ENCODE peak calls at places on chromosomes 1 and 21, in seven cellular contexts. One of them, this sample, is unnamed. For H3K4me1, the result is how much of the 10 kb centered on the place peaks cover.

GRCh38 chr21:43926196-43926595 is 61.2 kb downstream of the AGPAT3 start:
- DNase-seq in heart right ventricle: no peak
- DNase-seq in left ventricle myocardium inferior: peak
- DNase-seq in fibroblast of lung: no peak
- DNase-seq in uterus: no peak
- DNase-seq in tibial nerve: no peak
- DNase-seq in endodermal cell: no peak
- DNase-seq in this sample: no peak

GRCh38 chr1:219871427-219872057 is 56.8 kb downstream of the SLC30A10 start:
- DNase-seq in uterus: no peak
- DNase-seq in heart right ventricle: no peak
- DNase-seq in left ventricle myocardium inferior: no peak
- DNase-seq in endodermal cell: peak
- DNase-seq in tibial nerve: no peak
- DNase-seq in fibroblast of lung: no peak
- DNase-seq in this sample: no peak

GRCh38 chr1:15172405-15173259 is 19.1 kb downstream of the TMEM51 start:
- DNase-seq in heart right ventricle: no peak
- DNase-seq in endodermal cell: no peak
- DNase-seq in uterus: no peak
- DNase-seq in left ventricle myocardium inferior: no peak
- DNase-seq in fibroblast of lung: peak
- DNase-seq in tibial nerve: no peak
- DNase-seq in this sample: no peak

GRCh38 chr1:170558731-170559130 is 26.8 kb downstream of the GORAB start:
- DNase-seq in uterus: no peak
- DNase-seq in heart right ventricle: no peak
- DNase-seq in tibial nerve: no peak
- DNase-seq in fibroblast of lung: no peak
- DNase-seq in left ventricle myocardium inferior: no peak
- DNase-seq in endodermal cell: no peak
- DNase-seq in this sample: no peak

GRCh38 chr1:165635329-165635728 is 4.3 kb downstream of the MGST3 start:
- DNase-seq in uterus: no peak
- DNase-seq in tibial nerve: no peak
- DNase-seq in heart right ventricle: no peak
- DNase-seq in left ventricle myocardium inferior: no peak
- DNase-seq in endodermal cell: no peak
- DNase-seq in fibroblast of lung: no peak
- DNase-seq in this sample: no peak

GRCh38 chr1:192552619-192553225 is 22.9 kb upstream of the RGS1 start:
- DNase-seq in fibroblast of lung: peak
- DNase-seq in heart right ventricle: no peak
- DNase-seq in endodermal cell: no peak
- DNase-seq in uterus: no peak
- DNase-seq in tibial nerve: no peak
- DNase-seq in left ventricle myocardium inferior: no peak
- DNase-seq in this sample: no peak

GRCh38 chr21:39712976-39713375 is 32.0 kb upstream of the IGSF5 start:
- DNase-seq in heart right ventricle: no peak
- DNase-seq in fibroblast of lung: no peak
- DNase-seq in uterus: no peak
- DNase-seq in endodermal cell: peak
- DNase-seq in tibial nerve: no peak
- DNase-seq in left ventricle myocardium inferior: no peak
- DNase-seq in this sample: no peak

GRCh38 chr21:45032332-45032731 is 42.0 kb upstream of the ADARB1 start:
- DNase-seq in endodermal cell: no peak
- DNase-seq in tibial nerve: no peak
- DNase-seq in heart right ventricle: no peak
- DNase-seq in left ventricle myocardium inferior: no peak
- DNase-seq in uterus: no peak
- DNase-seq in fibroblast of lung: no peak
- DNase-seq in this sample: peak

GRCh38 chr1:37995773-37996379 is 6.1 kb upstream of the SF3A3 start:
- DNase-seq in uterus: peak
- DNase-seq in endodermal cell: peak
- DNase-seq in tibial nerve: peak
- DNase-seq in fibroblast of lung: peak
- DNase-seq in left ventricle myocardium inferior: peak
- DNase-seq in heart right ventricle: peak
- DNase-seq in this sample: no peak

GRCh38 chr1:37410815-37411214 is 63.6 kb upstream of the ZC3H12A start:
- DNase-seq in heart right ventricle: peak
- DNase-seq in fibroblast of lung: peak
- DNase-seq in uterus: no peak
- DNase-seq in tibial nerve: no peak
- DNase-seq in left ventricle myocardium inferior: no peak
- DNase-seq in endodermal cell: peak
- DNase-seq in this sample: no peak

GRCh38 chr1:73673980-73674379 is 524.0 kb downstream of the LRRIQ3 start:
- DNase-seq in uterus: no peak
- DNase-seq in left ventricle myocardium inferior: no peak
- DNase-seq in fibroblast of lung: peak
- DNase-seq in tibial nerve: no peak
- DNase-seq in endodermal cell: no peak
- DNase-seq in heart right ventricle: no peak
- DNase-seq in this sample: no peak

GRCh38 chr1:187001198-187001904 is 172.6 kb downstream of the PLA2G4A start:
- DNase-seq in endodermal cell: no peak
- DNase-seq in left ventricle myocardium inferior: no peak
- DNase-seq in tibial nerve: peak
- DNase-seq in heart right ventricle: no peak
- DNase-seq in fibroblast of lung: peak
- DNase-seq in uterus: no peak
- DNase-seq in this sample: no peak

GRCh38 chr1:184035719-184036516 is 1.6 kb downstream of the COLGALT2 start:
- DNase-seq in fibroblast of lung: no peak
- DNase-seq in endodermal cell: no peak
- DNase-seq in heart right ventricle: no peak
- DNase-seq in uterus: no peak
- DNase-seq in tibial nerve: no peak
- DNase-seq in left ventricle myocardium inferior: no peak
- DNase-seq in this sample: no peak

GRCh38 chr1:21891081-21891480 is 46.0 kb downstream of the HSPG2 start:
- DNase-seq in endodermal cell: no peak
- DNase-seq in tibial nerve: no peak
- DNase-seq in left ventricle myocardium inferior: no peak
- DNase-seq in fibroblast of lung: no peak
- DNase-seq in heart right ventricle: no peak
- DNase-seq in uterus: no peak
- DNase-seq in this sample: no peak
- H3K27ac ChIP-seq in endodermal cell: peak
- H3K27ac ChIP-seq in tibial nerve: peak
- H3K27ac ChIP-seq in left ventricle myocardium inferior: peak
- H3K27ac ChIP-seq in fibroblast of lung: no peak
- H3K27ac ChIP-seq in heart right ventricle: no peak
- H3K27ac ChIP-seq in uterus: peak
- H3K27ac ChIP-seq in this sample: peak

GRCh38 chr21:42254631-42255030 is 35.7 kb downstream of the ABCG1 start:
- DNase-seq in left ventricle myocardium inferior: no peak
- DNase-seq in uterus: no peak
- DNase-seq in fibroblast of lung: no peak
- DNase-seq in tibial nerve: no peak
- DNase-seq in heart right ventricle: no peak
- DNase-seq in endodermal cell: no peak
- DNase-seq in this sample: no peak

GRCh38 chr21:42251654-42252053 is 32.7 kb downstream of the ABCG1 start:
- DNase-seq in endodermal cell: no peak
- DNase-seq in left ventricle myocardium inferior: peak
- DNase-seq in uterus: no peak
- DNase-seq in heart right ventricle: no peak
- DNase-seq in tibial nerve: no peak
- DNase-seq in fibroblast of lung: no peak
- DNase-seq in this sample: no peak

GRCh38 chr21:42252267-42252666 is 33.3 kb downstream of the ABCG1 start:
- DNase-seq in uterus: no peak
- DNase-seq in tibial nerve: no peak
- DNase-seq in heart right ventricle: no peak
- DNase-seq in endodermal cell: no peak
- DNase-seq in left ventricle myocardium inferior: no peak
- DNase-seq in fibroblast of lung: no peak
- DNase-seq in this sample: no peak

GRCh38 chr21:42253466-42253865 is 34.5 kb downstream of the ABCG1 start:
- DNase-seq in left ventricle myocardium inferior: no peak
- DNase-seq in endodermal cell: no peak
- DNase-seq in tibial nerve: no peak
- DNase-seq in uterus: no peak
- DNase-seq in heart right ventricle: no peak
- DNase-seq in fibroblast of lung: no peak
- DNase-seq in this sample: no peak

DNA sequence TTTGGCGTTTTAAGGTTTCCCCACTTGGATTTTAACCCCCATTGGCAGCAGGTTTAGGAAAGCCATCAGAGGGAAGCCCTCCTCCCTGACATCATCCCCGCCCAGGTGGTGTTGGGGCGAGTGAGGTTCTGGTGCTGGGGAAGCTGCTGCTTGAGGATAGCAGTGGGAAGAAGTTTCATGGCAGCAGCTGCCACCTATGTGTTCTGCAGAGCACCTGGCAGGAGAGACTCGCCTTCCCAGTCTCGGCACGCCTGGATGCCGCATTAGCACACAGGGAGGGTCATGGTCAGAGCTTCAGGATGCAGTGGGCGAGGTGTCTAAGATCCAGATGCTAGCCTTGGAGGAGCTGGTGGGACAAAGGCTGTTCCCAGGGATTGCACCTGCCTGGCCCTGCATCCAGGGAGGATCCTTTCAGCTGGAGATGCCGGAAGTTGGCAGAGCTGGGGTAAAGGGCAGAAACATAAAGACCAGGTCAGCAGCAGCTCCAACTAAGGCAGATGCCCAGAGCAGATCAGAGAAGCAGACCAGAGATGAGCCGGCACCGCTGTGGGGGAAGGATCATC is 33.9 kb downstream of the ABCG1 start:
- DNase-seq in tibial nerve: no peak
- DNase-seq in endodermal cell: no peak
- DNase-seq in uterus: no peak
- DNase-seq in fibroblast of lung: no peak
- DNase-seq in heart right ventricle: no peak
- DNase-seq in left ventricle myocardium inferior: no peak
- DNase-seq in this sample: no peak
- H3K4me1 ChIP-seq in tibial nerve: under half
- H3K4me1 ChIP-seq in endodermal cell: under half
- H3K4me1 ChIP-seq in uterus: under half
- H3K4me1 ChIP-seq in fibroblast of lung: under half
- H3K4me1 ChIP-seq in heart right ventricle: under half
- H3K4me1 ChIP-seq in left ventricle myocardium inferior: under half
- H3K4me1 ChIP-seq in this sample: under half

DNA sequence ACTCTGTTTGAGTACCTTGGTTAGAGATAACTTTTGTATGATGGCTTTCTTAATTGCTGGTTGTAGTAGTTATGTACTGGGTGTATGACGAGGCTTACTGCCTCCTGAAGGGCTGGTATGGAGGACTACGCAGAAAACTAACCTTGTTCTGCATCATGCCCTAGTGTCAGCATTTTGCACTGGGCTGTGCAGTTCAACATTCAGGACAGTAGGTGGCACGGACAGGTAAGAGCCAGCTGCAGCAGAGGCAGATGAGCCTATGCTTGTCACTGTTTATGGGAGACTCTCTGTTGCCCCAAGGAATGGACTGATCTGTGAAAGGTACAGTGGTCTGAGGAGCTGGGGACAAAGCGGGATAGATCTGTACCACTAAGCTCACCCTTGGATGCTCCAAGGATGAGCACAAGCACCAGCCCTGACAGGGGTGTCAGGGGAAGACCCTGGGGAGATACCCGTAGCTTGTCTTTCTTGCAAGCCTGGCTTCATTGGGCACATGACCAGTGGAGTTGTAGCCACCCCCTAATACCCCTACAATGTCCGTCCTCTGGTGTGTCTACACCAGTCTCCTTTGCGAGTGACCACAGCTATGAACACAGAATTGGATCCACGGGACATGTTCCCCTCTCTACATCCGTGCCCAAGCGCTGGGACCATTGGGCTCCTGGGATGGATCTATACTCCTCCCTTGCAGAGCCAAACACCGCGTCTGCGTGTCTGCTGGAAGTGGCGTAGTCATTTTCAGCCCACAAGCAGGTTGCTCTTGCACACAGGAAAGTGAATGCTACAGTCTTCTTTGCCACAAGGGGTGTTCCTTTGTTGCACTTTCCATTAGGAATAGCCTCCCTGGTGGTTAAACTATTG is 51.1 kb upstream of the CFHR3 start:
- DNase-seq in tibial nerve: peak
- DNase-seq in left ventricle myocardium inferior: no peak
- DNase-seq in endodermal cell: peak
- DNase-seq in heart right ventricle: no peak
- DNase-seq in uterus: no peak
- DNase-seq in fibroblast of lung: no peak
- DNase-seq in this sample: no peak
- TF ChIP-seq CTCF in tibial nerve: no peak
- TF ChIP-seq CTCF in left ventricle myocardium inferior: peak
- TF ChIP-seq CTCF in endodermal cell: peak
- TF ChIP-seq CTCF in heart right ventricle: peak
- TF ChIP-seq CTCF in uterus: no peak
- TF ChIP-seq CTCF in fibroblast of lung: peak
- TF ChIP-seq CTCF in this sample: peak

DNA sequence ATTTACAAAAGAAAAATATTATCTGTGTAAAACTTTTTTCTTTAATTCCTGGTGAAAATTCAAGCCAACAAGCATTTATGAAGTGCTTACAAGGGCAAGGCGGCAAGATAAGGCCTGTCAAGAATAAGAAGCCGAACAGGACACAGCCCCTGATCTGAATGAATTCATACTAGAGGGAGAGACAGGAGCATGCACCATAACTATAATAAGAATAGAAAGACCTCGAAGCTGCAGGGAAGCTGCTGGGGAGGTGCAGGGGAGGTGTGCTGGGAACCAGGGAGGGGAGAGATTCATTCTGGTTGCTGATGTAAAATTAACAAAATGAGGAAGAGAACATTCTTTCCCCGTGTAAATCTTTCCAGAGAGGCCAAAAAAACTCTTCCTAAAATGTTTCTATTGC is 60.5 kb upstream of the TARDBP start:
- DNase-seq in endodermal cell: no peak
- DNase-seq in left ventricle myocardium inferior: no peak
- DNase-seq in fibroblast of lung: no peak
- DNase-seq in heart right ventricle: no peak
- DNase-seq in tibial nerve: no peak
- DNase-seq in uterus: no peak
- DNase-seq in this sample: no peak
- H3K27ac ChIP-seq in endodermal cell: no peak
- H3K27ac ChIP-seq in left ventricle myocardium inferior: no peak
- H3K27ac ChIP-seq in fibroblast of lung: no peak
- H3K27ac ChIP-seq in heart right ventricle: no peak
- H3K27ac ChIP-seq in tibial nerve: no peak
- H3K27ac ChIP-seq in uterus: no peak
- H3K27ac ChIP-seq in this sample: no peak

GRCh38 chr1:59292557-59292956 is 4.3 kb upstream of the FGGY start:
- DNase-seq in tibial nerve: peak
- DNase-seq in fibroblast of lung: no peak
- DNase-seq in endodermal cell: no peak
- DNase-seq in left ventricle myocardium inferior: no peak
- DNase-seq in heart right ventricle: peak
- DNase-seq in uterus: no peak
- DNase-seq in this sample: peak
- H3K4me1 ChIP-seq in tibial nerve: under half
- H3K4me1 ChIP-seq in fibroblast of lung: under half
- H3K4me1 ChIP-seq in endodermal cell: under half
- H3K4me1 ChIP-seq in left ventricle myocardium inferior: under half
- H3K4me1 ChIP-seq in heart right ventricle: half or more
- H3K4me1 ChIP-seq in uterus: under half
- H3K4me1 ChIP-seq in this sample: under half

GRCh38 chr1:161305872-161306519 is 3.8 kb downstream of the MPZ start:
- DNase-seq in left ventricle myocardium inferior: peak
- DNase-seq in heart right ventricle: peak
- DNase-seq in fibroblast of lung: peak
- DNase-seq in endodermal cell: peak
- DNase-seq in tibial nerve: peak
- DNase-seq in uterus: peak
- DNase-seq in this sample: peak
- TF ChIP-seq CTCF in left ventricle myocardium inferior: peak
- TF ChIP-seq CTCF in heart right ventricle: peak
- TF ChIP-seq CTCF in fibroblast of lung: no peak
- TF ChIP-seq CTCF in endodermal cell: peak
- TF ChIP-seq CTCF in tibial nerve: peak
- TF ChIP-seq CTCF in uterus: no peak
- TF ChIP-seq CTCF in this sample: no peak

This sample was measured in ascending aorta.